ENCODE peak calls at places on chromosomes 1 and 21, in four cellular contexts. T is neuronal stem cell, M is IMR-90, J is mesenchymal stem cell. Q is an unnamed sample.

GRCh38 chr1:1875932-1876331 is 15.0 kb downstream of the GNB1 start:
- DNase-seq in J (no peak), M (no peak), T (no peak), Q (no peak)

GRCh38 chr1:110898734-110899457 is 25.9 kb downstream of the CD53 start:
- DNase-seq in M (no peak), J (no peak), T (no peak), Q (no peak)

GRCh38 chr1:53643061-53643880 is 95.7 kb downstream of the GLIS1 start:
- DNase-seq in M (no peak), T (no peak), J (no peak), Q (peak)

GRCh38 chr1:96843196-96843595 is 121.6 kb downstream of the PTBP2 start:
- DNase-seq in J (peak), T (no peak), M (peak), Q (no peak)

GRCh38 chr1:157090196-157090647 is 9.4 kb downstream of the ETV3L start:
- DNase-seq in T (peak), J (peak), M (peak), Q (peak)

GRCh38 chr1:183583466-183583865 is 6.8 kb downstream of the NCF2 start:
- DNase-seq in J (peak), M (peak), T (no peak), Q (no peak)

GRCh38 chr1:109801791-109802135 is 38.0 kb upstream of the EPS8L3 start:
- DNase-seq in M (no peak), T (no peak), J (no peak), Q (peak)

GRCh38 chr1:116910379-116911165 is 856 bp downstream of the PTGFRN start:
- DNase-seq in J (peak), M (no peak), T (no peak), Q (peak)

GRCh38 chr1:25563330-25564215 is 20.2 kb downstream of the LDLRAP1 start:
- DNase-seq in J (no peak), T (no peak), M (no peak), Q (no peak)

GRCh38 chr1:153663211-153663610 is 4.7 kb downstream of the SNAPIN start:
- DNase-seq in J (peak), T (no peak), M (peak), Q (no peak)

GRCh38 chr1:1179983-1180861 is 6.5 kb downstream of the TTLL10 start:
- DNase-seq in J (no peak), M (no peak), T (no peak), Q (peak)

GRCh38 chr1:94623560-94624148 is 82.1 kb upstream of the F3 start:
- DNase-seq in J (peak), T (no peak), M (no peak), Q (no peak)

GRCh38 chr1:59574085-59574484 is 240.7 kb upstream of the HOOK1 start:
- DNase-seq in J (no peak), T (no peak), M (peak), Q (no peak)

GRCh38 chr21:41360072-41360821 is 1.6 kb upstream of the MX2 start:
- DNase-seq in M (peak), T (no peak), J (no peak), Q (peak)

GRCh38 chr1:244052728-244053312 is 1.7 kb downstream of the ZBTB18 start:
- DNase-seq in J (no peak), M (no peak), T (no peak), Q (no peak)

GRCh38 chr1:152042030-152042429 is 5.2 kb upstream of the S100A11 start:
- DNase-seq in J (no peak), M (no peak), T (no peak), Q (no peak)

GRCh38 chr1:39272027-39272790 is 67.7 kb downstream of the MACF1 start:
- DNase-seq in T (no peak), M (peak), J (peak), Q (no peak)

GRCh38 chr1:234551032-234551378 is 59.0 kb downstream of the IRF2BP2 start:
- DNase-seq in T (no peak), J (no peak), M (no peak), Q (peak)

GRCh38 chr1:166351676-166352075 is 184.9 kb upstream of the FAM78B start:
- DNase-seq in M (no peak), T (no peak), J (no peak), Q (no peak)

GRCh38 chr1:209051598-209051997 is 531.9 kb upstream of the CAMK1G start:
- DNase-seq in T (no peak), J (no peak), M (no peak), Q (no peak)

GRCh38 chr1:30410153-30410851 is 313.1 kb downstream of the MATN1 start:
- DNase-seq in J (no peak), M (no peak), T (no peak), Q (peak)

GRCh38 chr1:158035976-158036583 is 42.6 kb downstream of the KIRREL1 start:
- DNase-seq in T (no peak), M (peak), J (peak), Q (no peak)

GRCh38 chr1:34029525-34029924 is 135.5 kb downstream of the CSMD2 start:
- DNase-seq in J (no peak), M (no peak), T (no peak), Q (no peak)

GRCh38 chr21:36773995-36774394 is 75.1 kb downstream of the SIM2 start:
- DNase-seq in J (no peak), T (no peak), M (no peak), Q (no peak)

GRCh38 chr1:6982860-6983259 is 197.6 kb downstream of the CAMTA1 start:
- DNase-seq in M (no peak), J (no peak), T (no peak), Q (no peak)

GRCh38 chr1:88800382-88801051 is 90.8 kb downstream of the GTF2B start:
- DNase-seq in T (no peak), M (peak), J (peak), Q (no peak)

GRCh38 chr1:22207605-22208264 is 64.8 kb upstream of the WNT4 start:
- DNase-seq in T (no peak), J (no peak), M (no peak), Q (no peak)

GRCh38 chr21:32687946-32688345 is 39.9 kb downstream of the SYNJ1 start:
- DNase-seq in J (no peak), T (no peak), M (no peak), Q (no peak)

GRCh38 chr1:246077476-246077875 is 429.6 kb downstream of the SMYD3 start:
- DNase-seq in T (no peak), M (no peak), J (no peak), Q (no peak)

GRCh38 chr1:38728176-38728908 is 131.2 kb downstream of the RRAGC start:
- DNase-seq in T (no peak), M (peak), J (peak), Q (peak)

GRCh38 chr1:173383341-173383740 is 93.8 kb upstream of the PRDX6 start:
- DNase-seq in M (peak), T (no peak), J (no peak), Q (no peak)

GRCh38 chr1:19606817-19607706 is 37.0 kb upstream of the NBL1 start:
- DNase-seq in M (peak), J (no peak), T (no peak), Q (no peak)

GRCh38 chr1:56566994-56567393 is 12.4 kb downstream of the PLPP3 start:
- DNase-seq in T (no peak), M (no peak), J (no peak), Q (no peak)

GRCh38 chr1:107139833-107140702 is 771 bp upstream of the NTNG1 start:
- DNase-seq in T (peak), M (peak), J (peak), Q (peak)

GRCh38 chr1:107140703-107141490 is at the start of gene NTNG1:
- DNase-seq in M (no peak), J (no peak), T (peak), Q (peak)

GRCh38 chr1:107142370-107142668 is 1.5 kb downstream of the NTNG1 start:
- DNase-seq in M (no peak), T (no peak), J (no peak), Q (no peak)

GRCh38 chr1:107138767-107139445 is 1.9 kb upstream of the NTNG1 start:
- DNase-seq in J (no peak), M (peak), T (no peak), Q (no peak)

GRCh38 chr1:107141491-107142369 is 891 bp downstream of the NTNG1 start:
- DNase-seq in M (peak), J (peak), T (peak), Q (peak)
- H3K9ac ChIP-seq in M (no peak), J (peak), T (peak), Q (no peak)

GRCh38 chr1:41033272-41033671 is 11.7 kb upstream of the SLFNL1 start:
- DNase-seq in M (no peak), T (no peak), J (no peak), Q (no peak)
- H2BK120ac ChIP-seq in M (no peak), T (no peak), J (no peak), Q (no peak)

GRCh38 chr1:207959141-207959825 is 48.4 kb upstream of the CD34 start:
- DNase-seq in J (peak), M (peak), T (peak), Q (peak)

GRCh38 chr1:207956976-207957375 is 46.1 kb upstream of the CD34 start:
- DNase-seq in M (no peak), J (no peak), T (no peak), Q (no peak)

GRCh38 chr1:207959995-207960745 is 49.2 kb upstream of the CD34 start:
- DNase-seq in J (no peak), T (no peak), M (no peak), Q (no peak)

GRCh38 chr1:207962716-207963428 is 51.9 kb upstream of the CD34 start:
- DNase-seq in T (no peak), J (no peak), M (no peak), Q (no peak)

DNA sequence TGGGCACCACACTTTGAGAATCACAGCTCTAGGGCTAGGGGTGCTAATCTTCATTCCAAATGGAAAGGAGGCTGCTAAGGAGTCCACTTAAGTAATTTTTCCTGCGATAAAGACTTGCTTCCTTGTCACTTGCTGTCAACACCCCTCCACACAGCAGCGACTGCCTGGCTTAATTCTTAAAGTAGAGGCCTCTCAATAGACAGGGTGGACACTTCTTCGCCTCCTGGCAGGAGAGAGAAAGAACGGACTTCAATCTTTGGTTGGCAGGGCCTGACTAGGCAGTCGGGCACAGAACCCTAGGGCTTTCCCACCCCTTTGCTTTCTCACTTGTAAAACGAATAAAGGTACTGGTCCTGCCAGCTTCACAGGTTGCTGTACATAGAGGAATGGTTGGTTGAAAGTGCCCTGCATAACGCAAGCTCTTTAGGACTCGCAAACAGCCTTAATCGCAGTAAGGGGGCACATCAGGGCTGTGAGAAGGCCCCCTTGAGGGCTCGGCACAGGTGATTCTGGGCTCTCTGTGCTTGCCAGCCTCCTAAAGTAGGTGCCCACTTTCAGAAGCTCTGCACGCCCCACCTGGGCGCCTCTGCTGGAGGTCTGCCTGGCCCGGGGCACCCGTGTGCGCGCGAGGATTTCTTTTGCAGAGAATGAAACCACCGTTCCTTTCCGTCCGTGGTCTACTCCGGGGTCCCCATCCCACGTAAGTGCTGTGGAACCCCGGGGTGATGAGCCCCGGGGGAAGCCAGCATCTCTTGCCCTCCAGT is 47.6 kb upstream of the CD34 start:
- DNase-seq in T (no peak), M (no peak), J (no peak), Q (no peak)
- H3K9ac ChIP-seq in T (no peak), M (no peak), J (peak), Q (no peak)

GRCh38 chr1:21064057-21064456 is 112.6 kb downstream of the EIF4G3 start:
- DNase-seq in M (no peak), T (no peak), J (no peak), Q (no peak)

GRCh38 chr1:21058035-21058793 is 118.5 kb downstream of the EIF4G3 start:
- DNase-seq in T (no peak), J (no peak), M (no peak), Q (no peak)

GRCh38 chr1:21060523-21060922 is 116.2 kb downstream of the EIF4G3 start:
- DNase-seq in T (no peak), M (no peak), J (no peak), Q (no peak)

GRCh38 chr1:21059021-21059420 is 117.7 kb downstream of the EIF4G3 start:
- DNase-seq in T (no peak), M (peak), J (no peak), Q (no peak)
- H2BK120ac ChIP-seq in T (no peak), M (no peak), J (no peak), Q (no peak)

GRCh38 chr1:61956774-61957173 is 214.5 kb downstream of the PATJ start:
- DNase-seq in M (no peak), J (no peak), T (no peak), Q (no peak)
- H3K9ac ChIP-seq in M (no peak), J (no peak), T (no peak), Q (no peak)

GRCh38 chr1:18384059-18384458 is 96.7 kb upstream of the KLHDC7A start:
- DNase-seq in M (no peak), J (no peak), T (no peak), Q (no peak)
- H2BK120ac ChIP-seq in M (no peak), J (no peak), T (no peak), Q (no peak)

Q was measured in H9.